ENCODE peak calls at places on chromosomes 6 and 20, in six cellular contexts. C, R, F, D, X and T are unnamed samples.

GRCh38 chr6:24183584-24183983 is 57.6 kb downstream of the NRSN1 start:
- DNase-seq in C (no peak), F (no peak), X (no peak), D (no peak), R (no peak), T (no peak)

GRCh38 chr6:33851959-33852358 is 48.2 kb upstream of the MLN start:
- DNase-seq in F (no peak), R (no peak), D (no peak), C (peak), X (no peak), T (no peak)

GRCh38 chr20:34312544-34313217 is 9.5 kb upstream of the AHCY start:
- DNase-seq in D (peak), F (peak), C (peak), R (peak), X (peak), T (peak)

GRCh38 chr6:56244528-56245253 is 2.7 kb downstream of the COL21A1 start:
- DNase-seq in F (no peak), X (no peak), D (no peak), R (no peak), C (no peak), T (no peak)

GRCh38 chr20:32444474-32445220 is 86.5 kb downstream of the ASXL1 start:
- DNase-seq in C (no peak), X (no peak), D (no peak), F (no peak), R (no peak), T (peak)

GRCh38 chr6:30888472-30889137 is 4.3 kb downstream of the DDR1 start:
- DNase-seq in F (no peak), X (peak), D (peak), R (no peak), C (no peak), T (peak)

GRCh38 chr6:93794161-93794560 is 374.8 kb upstream of the EPHA7 start:
- DNase-seq in C (no peak), D (no peak), X (no peak), R (no peak), F (no peak), T (no peak)

GRCh38 chr6:5681480-5681879 is 325.2 kb downstream of the NRN1 start:
- DNase-seq in C (no peak), F (no peak), D (no peak), R (no peak), X (peak), T (no peak)

GRCh38 chr6:108492131-108492766 is 68.5 kb upstream of the FOXO3 start:
- DNase-seq in F (peak), X (peak), R (peak), C (no peak), D (no peak), T (no peak)

GRCh38 chr20:10381477-10381876 is 52.5 kb downstream of the MKKS start:
- DNase-seq in D (no peak), R (no peak), F (no peak), C (no peak), X (no peak), T (no peak)

GRCh38 chr6:128259036-128259734 is 261.2 kb downstream of the PTPRK start:
- DNase-seq in R (no peak), D (no peak), X (no peak), C (no peak), F (no peak), T (no peak)

GRCh38 chr20:47276856-47277541 is 79.5 kb downstream of the ZMYND8 start:
- DNase-seq in D (no peak), F (no peak), R (no peak), C (no peak), X (no peak), T (peak)

GRCh38 chr6:147903931-147904330 is 395.4 kb downstream of the SAMD5 start:
- DNase-seq in F (no peak), C (no peak), R (no peak), X (no peak), D (no peak), T (no peak)

GRCh38 chr6:41789937-41790502 is 2.5 kb downstream of the TOMM6 start:
- DNase-seq in R (no peak), C (no peak), D (no peak), X (no peak), F (no peak), T (no peak)

GRCh38 chr20:36574278-36575065 is 1.1 kb downstream of the TGIF2 start:
- DNase-seq in C (peak), D (peak), X (peak), F (no peak), R (no peak), T (peak)

GRCh38 chr20:39269493-39270217 is 307.5 kb downstream of the DHX35 start:
- DNase-seq in R (no peak), X (no peak), C (no peak), F (no peak), D (no peak), T (no peak)

GRCh38 chr6:46380152-46380807 is 111.0 kb downstream of the RCAN2 start:
- DNase-seq in F (no peak), D (no peak), R (no peak), C (no peak), X (no peak), T (no peak)

GRCh38 chr20:25739615-25740320 is 43.1 kb upstream of the ZNF337 start:
- DNase-seq in C (no peak), X (no peak), D (no peak), F (no peak), R (no peak), T (no peak)

GRCh38 chr6:122839477-122839876 is 50.4 kb downstream of the SMPDL3A start:
- DNase-seq in R (peak), F (peak), X (peak), C (peak), D (no peak), T (no peak)

GRCh38 chr20:18712877-18713276 is 100.7 kb upstream of the SCP2D1 start:
- DNase-seq in C (no peak), F (no peak), R (no peak), D (no peak), X (no peak), T (no peak)

GRCh38 chr6:166778046-166778445 is 151.0 kb upstream of the RPS6KA2 start:
- DNase-seq in D (no peak), C (no peak), X (no peak), F (no peak), R (no peak), T (no peak)

GRCh38 chr20:4944518-4944917 is 56.8 kb downstream of the SLC23A2 start:
- DNase-seq in F (no peak), D (no peak), C (no peak), R (no peak), X (no peak), T (no peak)

GRCh38 chr20:59939052-59939878 is 840 bp downstream of the PPP1R3D start:
- DNase-seq in X (no peak), C (no peak), R (no peak), D (peak), F (no peak), T (peak)

GRCh38 chr6:80690611-80691090 is 584.2 kb downstream of the BCKDHB start:
- DNase-seq in R (peak), X (no peak), D (no peak), C (no peak), F (no peak), T (no peak)

GRCh38 chr6:53257001-53257400 is 91.7 kb downstream of the ELOVL5 start:
- DNase-seq in F (no peak), C (no peak), X (no peak), D (no peak), R (no peak), T (no peak)

GRCh38 chr20:1185781-1186334 is 1.1 kb upstream of the TMEM74B start:
- DNase-seq in X (peak), D (peak), F (no peak), C (peak), R (peak), T (no peak)

GRCh38 chr6:70686548-70687133 is 19.0 kb downstream of the SMAP1 start:
- DNase-seq in R (no peak), C (no peak), D (no peak), F (no peak), X (peak), T (no peak)

GRCh38 chr6:30006170-30007131 is 54.6 kb upstream of the POLR1H start:
- DNase-seq in R (no peak), D (peak), C (no peak), X (peak), F (no peak), T (peak)

GRCh38 chr20:45919951-45920794 is 8.2 kb upstream of the PLTP start:
- DNase-seq in C (no peak), R (peak), D (no peak), X (no peak), F (peak), T (no peak)

GRCh38 chr6:147618927-147619326 is 110.4 kb downstream of the SAMD5 start:
- DNase-seq in F (no peak), C (no peak), D (no peak), X (no peak), R (no peak), T (no peak)

GRCh38 chr6:89375427-89375868 is 22.9 kb upstream of the UBE2J1 start:
- DNase-seq in C (no peak), D (peak), R (no peak), F (no peak), X (no peak), T (no peak)

GRCh38 chr20:30811896-30812671 is 445.4 kb upstream of the DEFB115 start:
- DNase-seq in D (peak), X (peak), R (peak), C (no peak), F (no peak), T (no peak)

GRCh38 chr6:143510991-143511891 is at the start of gene FUCA2:
- DNase-seq in X (peak), F (peak), C (peak), R (peak), D (peak), T (peak)

GRCh38 chr20:32589256-32589655 is 4.1 kb upstream of the NOL4L start:
- DNase-seq in C (no peak), F (no peak), X (no peak), D (no peak), R (no peak), T (no peak)

GRCh38 chr6:32109114-32109764 is at the start of gene TNXB:
- DNase-seq in X (no peak), F (no peak), C (no peak), R (no peak), D (no peak), T (peak)

GRCh38 chr20:58696411-58696961 is 3.9 kb downstream of the NPEPL1 start:
- DNase-seq in D (peak), X (no peak), R (no peak), F (no peak), C (no peak), T (no peak)

GRCh38 chr20:21182832-21183563 is 57.1 kb downstream of the KIZ start:
- DNase-seq in D (no peak), F (no peak), X (no peak), R (peak), C (no peak), T (no peak)

GRCh38 chr20:25100914-25101313 is 19.0 kb upstream of the VSX1 start:
- DNase-seq in R (no peak), X (no peak), F (no peak), D (no peak), C (no peak), T (no peak)